ENCODE peak calls at places on chromosomes 5 and 9, in four cellular contexts. One of them, this sample, is unnamed.

GRCh38 chr5:145539201-145539600 is 295.9 kb downstream of the PRELID2 start:
- DNase-seq in GM12878: no peak
- DNase-seq in H1: no peak
- DNase-seq in K562: no peak
- DNase-seq in this sample: no peak

GRCh38 chr5:82011761-82012160 is 39.9 kb downstream of the ATG10 start:
- DNase-seq in H1: no peak
- DNase-seq in K562: no peak
- DNase-seq in GM12878: no peak
- DNase-seq in this sample: no peak

GRCh38 chr9:36118706-36119105 is 17.8 kb upstream of the GLIPR2 start:
- DNase-seq in H1: no peak
- DNase-seq in GM12878: no peak
- DNase-seq in K562: no peak
- DNase-seq in this sample: no peak

GRCh38 chr9:21576331-21577189 is 94.4 kb upstream of the IFNE start:
- DNase-seq in GM12878: peak
- DNase-seq in K562: no peak
- DNase-seq in H1: no peak
- DNase-seq in this sample: peak

GRCh38 chr9:93288891-93289883 is 105.2 kb downstream of the WNK2 start:
- DNase-seq in H1: peak
- DNase-seq in GM12878: no peak
- DNase-seq in K562: no peak
- DNase-seq in this sample: no peak

GRCh38 chr5:65803699-65804426 is 81.9 kb downstream of the NLN start:
- DNase-seq in K562: no peak
- DNase-seq in GM12878: no peak
- DNase-seq in H1: no peak
- DNase-seq in this sample: no peak

GRCh38 chr9:34517185-34517584 is 5.6 kb downstream of the ENHO start:
- DNase-seq in GM12878: no peak
- DNase-seq in K562: no peak
- DNase-seq in H1: no peak
- DNase-seq in this sample: no peak

GRCh38 chr9:8599937-8600336 is 800.4 kb upstream of the DMAC1 start:
- DNase-seq in H1: peak
- DNase-seq in K562: no peak
- DNase-seq in GM12878: no peak
- DNase-seq in this sample: no peak

GRCh38 chr9:134205636-134206316 is 41.4 kb upstream of the RNU6ATAC start:
- DNase-seq in K562: peak
- DNase-seq in H1: no peak
- DNase-seq in GM12878: no peak
- DNase-seq in this sample: no peak

GRCh38 chr5:72523960-72524582 is 16.9 kb upstream of the ZNF366 start:
- DNase-seq in H1: no peak
- DNase-seq in GM12878: peak
- DNase-seq in K562: no peak
- DNase-seq in this sample: peak

GRCh38 chr9:7976167-7976755 is 176.7 kb upstream of the DMAC1 start:
- DNase-seq in GM12878: peak
- DNase-seq in K562: no peak
- DNase-seq in H1: no peak
- DNase-seq in this sample: no peak

GRCh38 chr5:55934117-55934613 is 60.6 kb downstream of the IL6ST start:
- DNase-seq in K562: no peak
- DNase-seq in H1: no peak
- DNase-seq in GM12878: no peak
- DNase-seq in this sample: no peak

GRCh38 chr5:10595305-10595677 is 31.4 kb downstream of the ANKRD33B start:
- DNase-seq in GM12878: no peak
- DNase-seq in K562: no peak
- DNase-seq in H1: no peak
- DNase-seq in this sample: no peak

GRCh38 chr5:173078878-173079277 is 22.7 kb downstream of the CREBRF start:
- DNase-seq in K562: no peak
- DNase-seq in GM12878: no peak
- DNase-seq in H1: no peak
- DNase-seq in this sample: no peak

GRCh38 chr5:1821862-1822261 is 20.7 kb downstream of the NDUFS6 start:
- DNase-seq in GM12878: no peak
- DNase-seq in K562: no peak
- DNase-seq in H1: no peak
- DNase-seq in this sample: no peak

GRCh38 chr9:86734762-86735161 is 212.5 kb downstream of the GAS1 start:
- DNase-seq in GM12878: no peak
- DNase-seq in K562: no peak
- DNase-seq in H1: no peak
- DNase-seq in this sample: no peak

GRCh38 chr9:92140074-92140753 is 25.0 kb upstream of the SPTLC1 start:
- DNase-seq in K562: peak
- DNase-seq in H1: peak
- DNase-seq in GM12878: no peak
- DNase-seq in this sample: peak
- TF ChIP-seq EGR1 in K562: no peak
- TF ChIP-seq EGR1 in H1: no peak
- TF ChIP-seq EGR1 in GM12878: no peak
- TF ChIP-seq EGR1 in this sample: no peak

GRCh38 chr5:178784391-178784790 is 53.9 kb upstream of the ZNF354A start:
- DNase-seq in GM12878: no peak
- DNase-seq in K562: no peak
- DNase-seq in H1: no peak
- DNase-seq in this sample: no peak
- TF ChIP-seq EGR1 in GM12878: no peak
- TF ChIP-seq EGR1 in K562: no peak
- TF ChIP-seq EGR1 in H1: no peak
- TF ChIP-seq EGR1 in this sample: no peak

DNA sequence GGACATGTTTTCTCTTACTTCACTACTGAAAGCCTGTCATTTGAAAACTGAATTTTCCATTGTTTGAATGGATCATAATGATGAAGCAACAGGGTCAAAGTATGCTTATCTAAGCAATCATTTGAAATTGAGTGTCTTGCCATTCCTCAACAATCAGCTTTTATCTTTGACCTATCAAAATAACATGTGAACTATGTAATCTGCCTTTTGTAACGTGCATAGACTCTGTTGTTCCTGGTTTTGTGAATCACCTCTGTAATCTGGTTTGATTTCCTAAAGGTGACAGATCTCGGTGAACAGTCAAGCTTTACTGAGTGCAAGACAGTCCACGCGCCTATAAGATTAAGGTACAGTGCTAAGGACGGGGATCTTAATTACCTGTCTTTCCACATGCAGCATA is 3.3 kb downstream of the MEF2C start:
- DNase-seq in K562: no peak
- DNase-seq in H1: no peak
- DNase-seq in GM12878: no peak
- DNase-seq in this sample: no peak
- TF ChIP-seq EGR1 in K562: no peak
- TF ChIP-seq EGR1 in H1: no peak
- TF ChIP-seq EGR1 in GM12878: no peak
- TF ChIP-seq EGR1 in this sample: no peak

GRCh38 chr9:97427885-97428284 is 16.0 kb downstream of the TDRD7 start:
- DNase-seq in H1: no peak
- DNase-seq in GM12878: no peak
- DNase-seq in K562: no peak
- DNase-seq in this sample: no peak
- TF ChIP-seq EGR1 in H1: no peak
- TF ChIP-seq EGR1 in GM12878: no peak
- TF ChIP-seq EGR1 in K562: no peak
- TF ChIP-seq EGR1 in this sample: no peak

GRCh38 chr5:123670981-123671557 is 159.1 kb downstream of the CSNK1G3 start:
- DNase-seq in K562: peak
- DNase-seq in H1: peak
- DNase-seq in GM12878: no peak
- DNase-seq in this sample: peak
- TF ChIP-seq EGR1 in K562: no peak
- TF ChIP-seq EGR1 in H1: no peak
- TF ChIP-seq EGR1 in GM12878: no peak
- TF ChIP-seq EGR1 in this sample: no peak

GRCh38 chr5:73917433-73917832 is 291.4 kb downstream of the ARHGEF28 start:
- DNase-seq in GM12878: no peak
- DNase-seq in K562: no peak
- DNase-seq in H1: no peak
- DNase-seq in this sample: no peak
- TF ChIP-seq EGR1 in GM12878: no peak
- TF ChIP-seq EGR1 in K562: no peak
- TF ChIP-seq EGR1 in H1: no peak
- TF ChIP-seq EGR1 in this sample: no peak

GRCh38 chr9:114621975-114622609 is 11.0 kb downstream of the TMEM268 start:
- DNase-seq in K562: no peak
- DNase-seq in H1: no peak
- DNase-seq in GM12878: no peak
- DNase-seq in this sample: no peak
- TF ChIP-seq EGR1 in K562: no peak
- TF ChIP-seq EGR1 in H1: no peak
- TF ChIP-seq EGR1 in GM12878: no peak
- TF ChIP-seq EGR1 in this sample: no peak

DNA sequence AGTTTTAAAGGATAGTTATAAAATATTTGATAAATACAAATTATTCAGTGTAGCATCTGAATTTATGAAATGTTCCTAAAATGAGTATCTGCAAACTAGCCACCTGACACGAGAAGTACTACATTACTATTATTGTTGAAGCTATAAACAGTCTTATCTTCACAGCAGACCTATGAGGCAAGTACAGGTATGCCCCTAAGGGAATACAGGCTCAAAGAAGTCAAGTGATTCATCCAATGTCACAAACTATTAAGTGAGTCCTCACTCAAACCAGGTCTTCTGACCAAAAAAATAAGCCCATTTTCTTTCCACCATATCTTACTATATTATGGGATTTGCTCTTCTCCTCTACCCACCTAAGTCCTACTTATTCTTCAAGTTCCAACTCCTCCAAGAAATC is 28.7 kb downstream of the STRBP start:
- DNase-seq in K562: no peak
- DNase-seq in GM12878: no peak
- DNase-seq in H1: no peak
- DNase-seq in this sample: no peak
- TF ChIP-seq EGR1 in K562: no peak
- TF ChIP-seq EGR1 in GM12878: no peak
- TF ChIP-seq EGR1 in H1: no peak
- TF ChIP-seq EGR1 in this sample: no peak

This sample was measured in HCT116.